ENCODE peak calls at places on chromosomes 4 and X, in eight cellular contexts. One of them, this sample, is unnamed.
A peak's percentile ranks its signal among the peaks of the same experiment; 100 is the strongest.

GRCh38 chr4:148067307-148067916 is 335.5 kb downstream of the ARHGAP10 start:
- DNase-seq in endothelial cell of umbilical vein: peak; percentile 46
- DNase-seq in adipocyte: no peak
- DNase-seq in choroid plexus epithelial cell: no peak
- DNase-seq in skeletal muscle cell: peak; percentile 5
- DNase-seq in SK-N-SH: no peak
- DNase-seq in sigmoid colon: no peak
- DNase-seq in psoas muscle: no peak
- DNase-seq in this sample: no peak

GRCh38 chrX:156002517-156002916 is 5.0 kb downstream of the IL9R start:
- DNase-seq in skeletal muscle cell: no peak
- DNase-seq in psoas muscle: no peak
- DNase-seq in adipocyte: no peak
- DNase-seq in choroid plexus epithelial cell: no peak
- DNase-seq in endothelial cell of umbilical vein: no peak
- DNase-seq in SK-N-SH: no peak
- DNase-seq in sigmoid colon: no peak
- DNase-seq in this sample: no peak

GRCh38 chrX:124268099-124268498 is 64.4 kb upstream of the TEX13D start:
- DNase-seq in skeletal muscle cell: no peak
- DNase-seq in adipocyte: no peak
- DNase-seq in sigmoid colon: no peak
- DNase-seq in psoas muscle: no peak
- DNase-seq in choroid plexus epithelial cell: no peak
- DNase-seq in endothelial cell of umbilical vein: no peak
- DNase-seq in SK-N-SH: no peak
- DNase-seq in this sample: no peak

GRCh38 chrX:13747836-13748235 is 13.3 kb downstream of the OFD1 start:
- DNase-seq in adipocyte: peak; percentile 73
- DNase-seq in psoas muscle: no peak
- DNase-seq in sigmoid colon: no peak
- DNase-seq in SK-N-SH: peak; percentile 27
- DNase-seq in skeletal muscle cell: no peak
- DNase-seq in choroid plexus epithelial cell: peak; percentile 84
- DNase-seq in endothelial cell of umbilical vein: peak; percentile 46
- DNase-seq in this sample: peak; percentile 72

GRCh38 chrX:132737743-132738142 is 220.7 kb downstream of the HS6ST2 start:
- DNase-seq in psoas muscle: no peak
- DNase-seq in choroid plexus epithelial cell: no peak
- DNase-seq in endothelial cell of umbilical vein: no peak
- DNase-seq in sigmoid colon: no peak
- DNase-seq in skeletal muscle cell: no peak
- DNase-seq in adipocyte: no peak
- DNase-seq in SK-N-SH: no peak
- DNase-seq in this sample: no peak

GRCh38 chrX:40573763-40574162 is 7.0 kb upstream of the ATP6AP2 start:
- DNase-seq in sigmoid colon: no peak
- DNase-seq in SK-N-SH: no peak
- DNase-seq in adipocyte: no peak
- DNase-seq in skeletal muscle cell: no peak
- DNase-seq in choroid plexus epithelial cell: peak; percentile 44
- DNase-seq in endothelial cell of umbilical vein: peak; percentile 25
- DNase-seq in psoas muscle: no peak
- DNase-seq in this sample: no peak

GRCh38 chr4:116839826-116840225 is 245.6 kb downstream of the TRAM1L1 start:
- DNase-seq in psoas muscle: no peak
- DNase-seq in choroid plexus epithelial cell: no peak
- DNase-seq in endothelial cell of umbilical vein: no peak
- DNase-seq in adipocyte: no peak
- DNase-seq in SK-N-SH: no peak
- DNase-seq in skeletal muscle cell: peak; percentile 31
- DNase-seq in sigmoid colon: no peak
- DNase-seq in this sample: no peak

GRCh38 chrX:149858592-149858991 is 22.4 kb upstream of the MAGEA8 start:
- DNase-seq in psoas muscle: no peak
- DNase-seq in sigmoid colon: no peak
- DNase-seq in choroid plexus epithelial cell: no peak
- DNase-seq in endothelial cell of umbilical vein: no peak
- DNase-seq in SK-N-SH: no peak
- DNase-seq in adipocyte: no peak
- DNase-seq in skeletal muscle cell: no peak
- DNase-seq in this sample: no peak

GRCh38 chrX:3244955-3245354 is 101.5 kb downstream of the MXRA5 start:
- DNase-seq in psoas muscle: no peak
- DNase-seq in skeletal muscle cell: no peak
- DNase-seq in endothelial cell of umbilical vein: peak; percentile 8
- DNase-seq in adipocyte: peak; percentile 16
- DNase-seq in sigmoid colon: no peak
- DNase-seq in SK-N-SH: no peak
- DNase-seq in choroid plexus epithelial cell: no peak
- DNase-seq in this sample: peak; percentile 28

GRCh38 chr4:26228883-26229282 is 91.9 kb upstream of the RBPJ start:
- DNase-seq in psoas muscle: no peak
- DNase-seq in endothelial cell of umbilical vein: no peak
- DNase-seq in choroid plexus epithelial cell: no peak
- DNase-seq in adipocyte: no peak
- DNase-seq in sigmoid colon: no peak
- DNase-seq in SK-N-SH: no peak
- DNase-seq in skeletal muscle cell: no peak
- DNase-seq in this sample: no peak

GRCh38 chrX:22424141-22424915 is 151.6 kb downstream of the CBLL2 start:
- DNase-seq in psoas muscle: no peak
- DNase-seq in SK-N-SH: no peak
- DNase-seq in skeletal muscle cell: no peak
- DNase-seq in adipocyte: no peak
- DNase-seq in choroid plexus epithelial cell: no peak
- DNase-seq in sigmoid colon: no peak
- DNase-seq in endothelial cell of umbilical vein: peak; percentile 41
- DNase-seq in this sample: no peak

GRCh38 chr4:77199276-77199675 is 42.3 kb downstream of the CCNG2 start:
- DNase-seq in adipocyte: no peak
- DNase-seq in skeletal muscle cell: no peak
- DNase-seq in choroid plexus epithelial cell: no peak
- DNase-seq in endothelial cell of umbilical vein: no peak
- DNase-seq in SK-N-SH: no peak
- DNase-seq in sigmoid colon: no peak
- DNase-seq in psoas muscle: no peak
- DNase-seq in this sample: no peak

GRCh38 chr4:17066972-17067371 is 168.5 kb upstream of the LDB2 start:
- DNase-seq in endothelial cell of umbilical vein: peak; percentile 22
- DNase-seq in skeletal muscle cell: peak; percentile 68
- DNase-seq in SK-N-SH: no peak
- DNase-seq in sigmoid colon: no peak
- DNase-seq in adipocyte: peak; percentile 92
- DNase-seq in psoas muscle: no peak
- DNase-seq in choroid plexus epithelial cell: peak; percentile 81
- DNase-seq in this sample: peak; percentile 88

GRCh38 chr4:24527371-24527770 is 57.0 kb downstream of the DHX15 start:
- DNase-seq in choroid plexus epithelial cell: peak; percentile 70
- DNase-seq in SK-N-SH: no peak
- DNase-seq in adipocyte: peak; percentile 15
- DNase-seq in skeletal muscle cell: no peak
- DNase-seq in sigmoid colon: no peak
- DNase-seq in endothelial cell of umbilical vein: no peak
- DNase-seq in psoas muscle: no peak
- DNase-seq in this sample: no peak
- H3K4me3 ChIP-seq in choroid plexus epithelial cell: no peak overlapping the region
- H3K4me3 ChIP-seq in SK-N-SH: no peak overlapping the region
- H3K4me3 ChIP-seq in adipocyte: no peak overlapping the region
- H3K4me3 ChIP-seq in skeletal muscle cell: no peak overlapping the region
- H3K4me3 ChIP-seq in sigmoid colon: no peak overlapping the region
- H3K4me3 ChIP-seq in endothelial cell of umbilical vein: no peak overlapping the region
- H3K4me3 ChIP-seq in psoas muscle: no peak overlapping the region
- H3K4me3 ChIP-seq in this sample: no peak overlapping the region

GRCh38 chr4:95013236-95013635 is 255.5 kb downstream of the BMPR1B start:
- DNase-seq in psoas muscle: no peak
- DNase-seq in choroid plexus epithelial cell: peak; percentile 66
- DNase-seq in endothelial cell of umbilical vein: no peak
- DNase-seq in SK-N-SH: no peak
- DNase-seq in adipocyte: no peak
- DNase-seq in skeletal muscle cell: no peak
- DNase-seq in sigmoid colon: no peak
- DNase-seq in this sample: no peak

GRCh38 chr4:95007998-95008397 is 250.2 kb downstream of the BMPR1B start:
- DNase-seq in choroid plexus epithelial cell: no peak
- DNase-seq in SK-N-SH: no peak
- DNase-seq in adipocyte: no peak
- DNase-seq in skeletal muscle cell: no peak
- DNase-seq in endothelial cell of umbilical vein: no peak
- DNase-seq in psoas muscle: no peak
- DNase-seq in sigmoid colon: no peak
- DNase-seq in this sample: no peak
- H3K4me3 ChIP-seq in choroid plexus epithelial cell: no peak overlapping the region
- H3K4me3 ChIP-seq in SK-N-SH: no peak overlapping the region
- H3K4me3 ChIP-seq in adipocyte: no peak overlapping the region
- H3K4me3 ChIP-seq in skeletal muscle cell: no peak overlapping the region
- H3K4me3 ChIP-seq in endothelial cell of umbilical vein: no peak overlapping the region
- H3K4me3 ChIP-seq in psoas muscle: no peak overlapping the region
- H3K4me3 ChIP-seq in sigmoid colon: no peak overlapping the region
- H3K4me3 ChIP-seq in this sample: no peak overlapping the region

DNA sequence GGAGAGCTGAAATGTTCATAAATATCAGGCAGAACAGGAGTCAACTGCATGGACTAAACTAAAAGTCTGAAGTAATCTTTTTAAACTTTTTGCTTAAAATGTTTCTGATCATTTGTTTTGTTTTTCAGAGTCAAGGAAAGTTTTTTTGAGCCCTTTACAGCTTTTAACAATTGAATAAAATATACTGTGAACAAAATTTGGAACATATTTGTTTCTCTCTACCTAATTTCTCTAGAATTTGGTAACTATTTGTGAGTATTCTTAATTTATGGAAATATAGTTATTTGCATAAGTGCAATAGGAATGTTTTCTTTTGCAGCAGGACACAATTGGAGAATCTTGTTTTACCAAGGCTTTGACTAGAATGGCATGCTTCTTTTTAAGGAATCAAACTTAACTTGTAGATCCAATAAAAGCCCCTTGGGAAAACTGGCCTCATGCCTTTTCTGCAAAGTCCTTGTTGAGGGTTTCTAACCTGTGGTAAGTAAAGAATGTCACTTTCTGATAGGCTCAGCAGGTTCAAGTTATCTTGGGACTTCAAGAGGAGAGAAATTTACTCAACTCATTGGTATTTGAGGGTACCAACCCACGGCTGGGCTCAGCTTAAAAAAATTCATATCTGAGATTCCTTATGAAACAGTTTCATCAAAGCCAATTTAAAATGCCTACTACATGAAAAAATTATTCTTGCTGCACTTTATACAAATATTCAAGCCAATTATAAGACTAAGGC is 91.5 kb downstream of the UPRT start:
- DNase-seq in choroid plexus epithelial cell: no peak
- DNase-seq in sigmoid colon: no peak
- DNase-seq in psoas muscle: no peak
- DNase-seq in skeletal muscle cell: no peak
- DNase-seq in endothelial cell of umbilical vein: no peak
- DNase-seq in SK-N-SH: no peak
- DNase-seq in adipocyte: peak; percentile 25
- DNase-seq in this sample: no peak
- H3K4me3 ChIP-seq in choroid plexus epithelial cell: no peak overlapping the region
- H3K4me3 ChIP-seq in sigmoid colon: no peak overlapping the region
- H3K4me3 ChIP-seq in psoas muscle: no peak overlapping the region
- H3K4me3 ChIP-seq in skeletal muscle cell: no peak overlapping the region
- H3K4me3 ChIP-seq in endothelial cell of umbilical vein: no peak overlapping the region
- H3K4me3 ChIP-seq in SK-N-SH: no peak overlapping the region
- H3K4me3 ChIP-seq in adipocyte: no peak overlapping the region
- H3K4me3 ChIP-seq in this sample: no peak overlapping the region

GRCh38 chr4:105164548-105164947 is 17.9 kb downstream of the TET2 start:
- DNase-seq in choroid plexus epithelial cell: no peak
- DNase-seq in psoas muscle: no peak
- DNase-seq in endothelial cell of umbilical vein: no peak
- DNase-seq in adipocyte: no peak
- DNase-seq in sigmoid colon: no peak
- DNase-seq in SK-N-SH: no peak
- DNase-seq in skeletal muscle cell: no peak
- DNase-seq in this sample: no peak
- H3K4me3 ChIP-seq in choroid plexus epithelial cell: no peak overlapping the region
- H3K4me3 ChIP-seq in psoas muscle: no peak overlapping the region
- H3K4me3 ChIP-seq in endothelial cell of umbilical vein: no peak overlapping the region
- H3K4me3 ChIP-seq in adipocyte: no peak overlapping the region
- H3K4me3 ChIP-seq in sigmoid colon: no peak overlapping the region
- H3K4me3 ChIP-seq in SK-N-SH: no peak overlapping the region
- H3K4me3 ChIP-seq in skeletal muscle cell: no peak overlapping the region
- H3K4me3 ChIP-seq in this sample: no peak overlapping the region

GRCh38 chr4:94519925-94520789 is 68.4 kb downstream of the PDLIM5 start:
- DNase-seq in SK-N-SH: no peak
- DNase-seq in skeletal muscle cell: no peak
- DNase-seq in sigmoid colon: no peak
- DNase-seq in endothelial cell of umbilical vein: peak; percentile 59
- DNase-seq in psoas muscle: no peak
- DNase-seq in adipocyte: no peak
- DNase-seq in choroid plexus epithelial cell: no peak
- DNase-seq in this sample: peak; percentile 17
- H3K4me3 ChIP-seq in SK-N-SH: no peak overlapping the region
- H3K4me3 ChIP-seq in skeletal muscle cell: no peak overlapping the region
- H3K4me3 ChIP-seq in sigmoid colon: no peak overlapping the region
- H3K4me3 ChIP-seq in endothelial cell of umbilical vein: no peak overlapping the region
- H3K4me3 ChIP-seq in psoas muscle: no peak overlapping the region
- H3K4me3 ChIP-seq in adipocyte: no peak overlapping the region
- H3K4me3 ChIP-seq in choroid plexus epithelial cell: no peak overlapping the region
- H3K4me3 ChIP-seq in this sample: no peak overlapping the region

DNA sequence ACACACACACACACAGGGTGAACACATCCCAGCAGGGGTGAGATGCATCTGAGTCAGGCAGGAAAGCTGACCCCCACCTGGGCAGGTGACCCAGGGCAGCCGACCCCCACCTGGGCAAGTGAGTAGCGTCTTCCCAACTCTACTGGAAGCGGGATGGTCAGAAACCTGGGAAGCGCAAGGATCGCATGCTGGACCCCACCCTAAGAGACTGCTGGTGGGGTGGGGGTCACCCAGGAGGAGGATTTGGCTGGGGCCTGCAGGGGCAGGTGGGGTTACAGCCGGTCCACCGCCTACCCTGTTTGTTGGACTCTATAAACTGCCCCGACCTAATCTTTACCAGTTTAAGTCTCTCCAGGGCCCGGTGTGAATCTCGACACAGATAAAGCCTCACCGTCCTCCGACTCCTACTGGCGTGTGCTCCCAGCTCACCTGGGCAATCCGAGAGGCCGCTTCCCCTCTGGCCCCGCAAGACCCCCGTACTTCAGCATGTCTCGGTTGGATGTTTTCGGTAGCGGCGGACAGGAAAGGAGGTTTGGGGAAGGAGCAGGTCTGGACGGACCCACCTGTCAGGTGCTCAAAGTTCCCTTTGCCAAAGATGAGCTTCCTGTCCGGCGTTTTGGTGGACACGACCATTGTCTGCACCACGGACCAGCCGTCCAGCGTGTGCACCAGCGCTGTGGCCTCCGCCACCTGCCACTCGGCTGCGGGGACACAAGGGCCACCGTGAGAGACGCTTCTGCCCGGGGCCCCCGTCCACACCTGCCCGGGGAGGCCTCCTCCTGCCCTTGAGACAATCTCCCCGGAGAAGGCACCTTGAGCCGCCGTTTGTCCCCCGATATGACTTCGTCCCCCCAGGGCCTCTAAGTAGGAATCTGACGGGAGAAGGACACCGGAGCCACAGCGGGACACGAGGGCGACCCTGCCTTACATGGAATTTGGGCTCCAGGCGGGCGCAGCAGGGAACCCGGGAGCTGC is 2.0 kb downstream of the GTPBP6 start:
- DNase-seq in choroid plexus epithelial cell: no peak
- DNase-seq in skeletal muscle cell: no peak
- DNase-seq in SK-N-SH: no peak
- DNase-seq in sigmoid colon: peak; percentile 72
- DNase-seq in endothelial cell of umbilical vein: no peak
- DNase-seq in psoas muscle: no peak
- DNase-seq in adipocyte: no peak
- DNase-seq in this sample: no peak
- H3K4me3 ChIP-seq in choroid plexus epithelial cell: no peak overlapping the region
- H3K4me3 ChIP-seq in skeletal muscle cell: no peak overlapping the region
- H3K4me3 ChIP-seq in SK-N-SH: no peak overlapping the region
- H3K4me3 ChIP-seq in sigmoid colon: no peak overlapping the region
- H3K4me3 ChIP-seq in endothelial cell of umbilical vein: no peak overlapping the region
- H3K4me3 ChIP-seq in psoas muscle: no peak overlapping the region
- H3K4me3 ChIP-seq in adipocyte: no peak overlapping the region
- H3K4me3 ChIP-seq in this sample: no peak overlapping the region